ENCODE peak calls at places on chromosomes 11 and 22, in nine cellular contexts. K is GM19239; T is stomach; Q is ACHN; L is body of pancreas; F is activated CD4-positive, alpha-beta T cell treated with anti-CD3 and anti-CD28 coated beads, Interleukin-2, amount 50 U/mL, for 1 hour; G is caudate nucleus; H is RCC 7860; B is HS-5. N is an unnamed sample.

GRCh38 chr11:11798586-11799438 is 43.0 kb upstream of the USP47 start:
- DNase-seq in Q (peak), B (no peak), H (peak), L (peak), F (peak), K (peak), T (peak), G (no peak), N (peak)

GRCh38 chr22:18005201-18005926 is 19.0 kb downstream of the MICAL3 start:
- DNase-seq in K (no peak), G (no peak), F (no peak), T (no peak), L (no peak), B (no peak), Q (no peak), H (no peak), N (no peak)

GRCh38 chr11:103961010-103961409 is 75.4 kb upstream of the DDI1 start:
- DNase-seq in H (no peak), G (no peak), L (no peak), Q (no peak), F (no peak), T (no peak), B (peak), K (no peak), N (no peak)

GRCh38 chr11:133661867-133662266 is 129.6 kb upstream of the OPCML start:
- DNase-seq in B (no peak), G (no peak), F (no peak), T (no peak), L (no peak), Q (no peak), H (no peak), K (no peak), N (no peak)

GRCh38 chr11:3217751-3218482 is 696 bp downstream of the MRGPRG start:
- DNase-seq in F (no peak), K (no peak), G (no peak), T (no peak), H (no peak), Q (no peak), L (peak), B (no peak), N (no peak)

GRCh38 chr22:20154602-20155183 is 3.8 kb upstream of the CCDC188 start:
- DNase-seq in B (no peak), K (no peak), H (no peak), Q (no peak), T (no peak), F (no peak), L (no peak), G (no peak), N (no peak)

GRCh38 chr11:396948-397548 is 3.0 kb downstream of the PKP3 start:
- DNase-seq in K (peak), H (no peak), T (no peak), Q (peak), G (no peak), L (no peak), B (no peak), F (peak), N (peak)

GRCh38 chr22:32994921-32995320 is 63.3 kb downstream of the SYN3 start:
- DNase-seq in Q (no peak), G (peak), K (no peak), L (no peak), H (no peak), B (no peak), T (no peak), F (no peak), N (no peak)

GRCh38 chr22:21946262-21946925 is 6.3 kb downstream of the PPM1F start:
- DNase-seq in H (no peak), B (no peak), F (no peak), K (no peak), L (no peak), Q (no peak), T (no peak), G (no peak), N (no peak)

GRCh38 chr11:65869643-65870306 is 2.8 kb downstream of the EFEMP2 start:
- DNase-seq in T (no peak), H (no peak), B (no peak), K (no peak), G (no peak), Q (no peak), L (no peak), F (no peak), N (no peak)

GRCh38 chr11:120539681-120540369 is 28.3 kb downstream of the GRIK4 start:
- DNase-seq in L (no peak), F (no peak), Q (peak), H (peak), B (peak), T (no peak), K (no peak), G (no peak), N (peak)

GRCh38 chr11:59849129-59849528 is 3.8 kb upstream of the CBLIF start:
- DNase-seq in T (no peak), K (no peak), G (no peak), L (no peak), F (no peak), H (peak), B (no peak), Q (peak), N (no peak)

GRCh38 chr11:120626791-120627190 is 115.2 kb downstream of the GRIK4 start:
- DNase-seq in T (no peak), H (no peak), K (no peak), L (no peak), Q (no peak), G (no peak), B (no peak), F (no peak), N (no peak)